ENCODE peak calls at places on chromosomes 16 and 17, in eight cellular contexts. Y is IMR-90; A is CD8-positive, alpha-beta memory T cell; K is esophagus squamous epithelium; B is psoas muscle; J is adrenal gland; D is small intestine; G is gastrocnemius medialis. Q is an unnamed sample. For H3K4me1, the result is how much of the 10 kb centered on the place peaks cover.

GRCh38 chr17:62163847-62164246 is 98.8 kb upstream of the MED13 start:
- DNase-seq in Y (no peak), A (no peak), K (no peak), B (no peak), J (no peak), D (peak), G (no peak), Q (peak)

GRCh38 chr16:4612474-4612931 is 2.2 kb downstream of the UBALD1 start:
- DNase-seq in Y (no peak), A (no peak), K (no peak), B (no peak), J (no peak), D (no peak), G (no peak), Q (peak)

GRCh38 chr16:4110680-4111079 is 5.6 kb downstream of the ADCY9 start:
- DNase-seq in Y (no peak), A (no peak), K (no peak), B (peak), J (no peak), D (peak), G (no peak), Q (no peak)

GRCh38 chr16:55842369-55843104 is 9.6 kb upstream of the CES1 start:
- DNase-seq in Y (peak), A (no peak), K (no peak), B (no peak), J (peak), D (peak), G (no peak), Q (peak)

GRCh38 chr16:28042856-28043255 is 20.7 kb downstream of the GSG1L start:
- DNase-seq in Y (peak), A (no peak), K (no peak), B (no peak), J (no peak), D (no peak), G (no peak), Q (no peak)

GRCh38 chr16:84180519-84181140 is 6.2 kb downstream of the TAF1C start:
- DNase-seq in Y (no peak), A (no peak), K (no peak), B (no peak), J (peak), D (no peak), G (no peak), Q (no peak)

GRCh38 chr16:825298-826061 is 24.9 kb upstream of the GNG13 start:
- DNase-seq in Y (no peak), A (no peak), K (no peak), B (no peak), J (peak), D (no peak), G (no peak), Q (peak)

GRCh38 chr17:61380836-61381525 is 18.7 kb upstream of the TBX2 start:
- DNase-seq in Y (no peak), A (no peak), K (no peak), B (peak), J (no peak), D (no peak), G (no peak), Q (peak)

GRCh38 chr16:23575834-23576233 is 18.3 kb downstream of the UBFD1 start:
- DNase-seq in Y (peak), A (no peak), K (no peak), B (no peak), J (no peak), D (no peak), G (no peak), Q (no peak)

GRCh38 chr16:19118938-19119431 is 5.2 kb downstream of the ITPRIPL2 start:
- DNase-seq in Y (peak), A (no peak), K (no peak), B (no peak), J (peak), D (no peak), G (no peak), Q (no peak)

GRCh38 chr17:77542551-77543490 is 402.1 kb downstream of the SEC14L1 start:
- DNase-seq in Y (peak), A (peak), K (peak), B (peak), J (peak), D (peak), G (peak), Q (peak)

GRCh38 chr17:22411185-22411784 is 719.0 kb downstream of the KCNJ18 start:
- DNase-seq in Y (no peak), A (no peak), K (no peak), B (no peak), J (no peak), D (no peak), G (no peak), Q (no peak)

GRCh38 chr17:37779554-37779953 is 34.7 kb upstream of the HNF1B start:
- DNase-seq in Y (peak), A (no peak), K (no peak), B (no peak), J (no peak), D (no peak), G (no peak), Q (no peak)

GRCh38 chr16:66363196-66363777 is 3.2 kb upstream of the CDH5 start:
- DNase-seq in Y (no peak), A (no peak), K (no peak), B (no peak), J (no peak), D (no peak), G (no peak), Q (no peak)

GRCh38 chr16:66905633-66906539 is 12.8 kb downstream of the CDH16 start:
- DNase-seq in Y (no peak), A (no peak), K (no peak), B (no peak), J (no peak), D (peak), G (no peak), Q (peak)

GRCh38 chr17:75523647-75524046 is 1.9 kb upstream of the LLGL2 start:
- DNase-seq in Y (no peak), A (no peak), K (no peak), B (no peak), J (no peak), D (no peak), G (no peak), Q (no peak)

GRCh38 chr16:64545769-64546168 is 576.1 kb downstream of the CDH11 start:
- DNase-seq in Y (no peak), A (no peak), K (no peak), B (no peak), J (no peak), D (no peak), G (no peak), Q (no peak)

GRCh38 chr16:28149016-28149888 is 62.5 kb downstream of the XPO6 start:
- DNase-seq in Y (peak), A (no peak), K (no peak), B (no peak), J (no peak), D (peak), G (no peak), Q (no peak)

GRCh38 chr16:762049-762513 is 1.5 kb downstream of the MSLN start:
- DNase-seq in Y (no peak), A (no peak), K (no peak), B (no peak), J (no peak), D (no peak), G (no peak), Q (no peak)

GRCh38 chr17:61400786-61401279 is 1.2 kb downstream of the TBX2 start:
- DNase-seq in Y (no peak), A (no peak), K (no peak), B (no peak), J (no peak), D (no peak), G (no peak), Q (peak)

GRCh38 chr16:49997721-49998251 is 27.2 kb upstream of the CNEP1R1 start:
- DNase-seq in Y (no peak), A (no peak), K (no peak), B (no peak), J (no peak), D (no peak), G (no peak), Q (no peak)

GRCh38 chr17:44903012-44903685 is 3.9 kb upstream of the EFTUD2 start:
- DNase-seq in Y (no peak), A (no peak), K (no peak), B (no peak), J (no peak), D (peak), G (no peak), Q (no peak)

GRCh38 chr17:60750645-60751044 is 73.0 kb downstream of the BCAS3 start:
- DNase-seq in Y (no peak), A (no peak), K (no peak), B (no peak), J (no peak), D (no peak), G (no peak), Q (no peak)

GRCh38 chr17:17171991-17172939 is 33.9 kb downstream of the PLD6 start:
- DNase-seq in Y (no peak), A (no peak), K (no peak), B (peak), J (no peak), D (no peak), G (no peak), Q (no peak)

GRCh38 chr17:75693500-75694481 is 26.7 kb downstream of the SAP30BP start:
- DNase-seq in Y (peak), A (no peak), K (no peak), B (peak), J (peak), D (peak), G (peak), Q (peak)

GRCh38 chr17:3660311-3660891 is 8.0 kb downstream of the TAX1BP3 start:
- DNase-seq in Y (no peak), A (no peak), K (no peak), B (peak), J (peak), D (no peak), G (no peak), Q (no peak)

DNA sequence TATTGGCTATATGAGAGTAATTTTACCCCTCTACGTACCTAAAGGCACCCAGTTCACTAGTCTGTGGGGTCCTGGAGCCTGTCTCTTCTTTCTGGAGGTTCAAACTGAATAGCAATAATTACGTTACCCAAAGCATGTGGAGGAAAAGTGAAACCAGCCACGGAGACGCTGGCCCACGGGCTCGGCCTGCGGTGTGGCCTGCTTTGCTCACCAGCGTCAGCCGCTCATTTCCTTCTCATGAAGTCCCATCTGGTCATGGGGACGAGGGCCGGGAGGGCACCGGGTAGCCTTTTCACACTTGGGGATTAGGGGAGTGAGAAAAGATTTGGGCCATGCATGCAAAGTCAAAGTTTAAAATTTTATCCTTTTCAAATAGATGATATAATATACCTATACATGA is 26.9 kb downstream of the ELAC2 start:
- DNase-seq in Y (no peak), A (no peak), K (no peak), B (no peak), J (no peak), D (no peak), G (no peak), Q (no peak)
- H3K4me1 ChIP-seq in Y (under half), A (under half), K (under half), B (under half), J (under half), D (under half), G (under half), Q (under half)

DNA sequence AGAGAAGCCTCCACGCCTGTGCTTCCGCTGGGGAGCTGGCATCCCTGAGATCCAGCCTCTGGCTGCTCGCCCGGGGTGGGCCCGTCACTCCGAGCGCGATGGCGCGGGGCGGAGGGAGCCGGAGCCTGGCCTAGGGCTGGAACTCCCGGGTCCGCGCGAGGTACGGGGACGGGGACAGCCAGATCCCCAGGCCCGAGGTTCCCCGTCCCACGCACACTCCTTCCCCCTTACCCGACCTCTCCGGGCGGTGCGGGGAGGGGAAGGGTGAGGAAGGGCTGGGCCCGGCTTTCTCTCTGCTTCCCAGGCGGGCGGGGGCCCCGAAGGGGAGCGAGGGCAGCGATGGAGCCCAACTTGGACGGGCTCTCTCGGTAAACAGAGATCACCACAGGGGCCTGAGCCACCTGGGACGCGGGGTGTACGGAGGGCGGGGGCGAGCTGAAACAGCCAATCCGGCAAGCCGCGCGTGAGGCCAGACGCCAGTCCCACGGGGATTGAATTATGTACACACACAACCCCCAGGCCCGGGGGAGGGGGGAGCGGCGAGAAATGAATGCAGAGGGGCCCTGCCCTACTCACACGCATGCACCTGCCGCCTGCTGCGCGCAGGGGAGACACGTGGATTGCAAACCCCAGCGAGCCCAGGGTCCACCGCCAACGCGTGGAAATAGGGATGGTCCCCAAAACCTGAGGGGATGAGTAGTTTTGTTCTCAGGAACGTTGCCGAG is at the start of gene SLC16A11:
- DNase-seq in Y (peak), A (no peak), K (no peak), B (peak), J (peak), D (no peak), G (no peak), Q (peak)
- H3K4me3 ChIP-seq in Y (peak), A (peak), K (peak), B (peak), J (peak), D (peak), G (peak), Q (peak)

GRCh38 chr17:78658281-78658785 is 81.1 kb upstream of the DNAH17 start:
- DNase-seq in Y (peak), A (no peak), K (no peak), B (no peak), J (no peak), D (no peak), G (no peak), Q (no peak)
- H3K4me1 ChIP-seq in Y (under half), A (under half), K (under half), B (under half), J (under half), D (under half), G (under half), Q (under half)

GRCh38 chr17:8294361-8294760 is 839 bp downstream of the SLC25A35 start:
- DNase-seq in Y (no peak), A (no peak), K (no peak), B (no peak), J (no peak), D (no peak), G (no peak), Q (no peak)
- H3K4me3 ChIP-seq in Y (no peak), A (no peak), K (no peak), B (peak), J (no peak), D (no peak), G (no peak), Q (no peak)

DNA sequence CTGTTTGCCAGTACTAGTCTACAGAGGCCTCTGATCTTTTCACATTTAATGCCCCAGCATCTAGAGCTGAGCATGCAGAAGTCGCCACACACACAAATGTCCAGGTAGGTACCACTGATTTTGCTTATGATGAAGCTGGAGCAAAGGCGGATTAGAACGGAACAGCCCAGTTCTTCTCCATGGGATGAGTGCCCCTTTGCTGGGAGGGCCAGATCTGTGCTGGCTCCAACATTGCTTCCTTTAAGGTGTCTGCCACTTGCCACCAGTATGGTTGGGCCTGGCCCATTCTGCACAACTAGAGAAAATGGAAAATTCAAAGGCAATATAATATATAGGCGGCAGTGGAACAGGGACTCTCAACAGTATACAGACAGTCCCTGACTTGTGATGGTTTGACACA is 2.2 kb upstream of the MNT start:
- DNase-seq in Y (no peak), A (no peak), K (no peak), B (peak), J (peak), D (no peak), G (no peak), Q (no peak)
- H3K4me1 ChIP-seq in Y (under half), A (under half), K (under half), B (half or more), J (under half), D (under half), G (under half), Q (under half)

GRCh38 chr16:81650982-81651562 is 128.0 kb upstream of the PLCG2 start:
- DNase-seq in Y (no peak), A (no peak), K (no peak), B (peak), J (peak), D (no peak), G (no peak), Q (peak)
- H3K4me3 ChIP-seq in Y (no peak), A (no peak), K (no peak), B (peak), J (no peak), D (no peak), G (no peak), Q (no peak)

DNA sequence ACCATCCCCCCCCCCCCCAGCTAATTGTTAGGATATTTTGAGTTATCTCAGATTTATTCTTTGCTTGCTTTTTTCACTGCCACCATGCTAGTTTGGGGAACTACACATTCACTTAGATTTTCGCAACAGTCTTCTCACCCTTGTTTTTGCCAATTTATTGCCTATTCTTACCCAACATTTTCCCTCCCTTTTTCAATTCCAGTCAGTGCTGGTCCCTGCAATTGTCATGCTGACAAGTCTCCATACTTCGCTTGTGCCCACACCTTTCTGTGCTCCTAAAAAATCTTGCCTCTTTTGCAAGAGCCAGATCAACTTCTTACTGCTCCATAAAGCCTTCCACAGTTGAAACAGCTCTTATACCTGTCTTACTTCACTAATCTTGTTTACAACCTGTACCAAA is 16.3 kb downstream of the TNRC6A start:
- DNase-seq in Y (no peak), A (no peak), K (no peak), B (no peak), J (no peak), D (no peak), G (no peak), Q (no peak)
- H3K4me1 ChIP-seq in Y (under half), A (half or more), K (under half), B (half or more), J (under half), D (under half), G (half or more), Q (under half)

DNA sequence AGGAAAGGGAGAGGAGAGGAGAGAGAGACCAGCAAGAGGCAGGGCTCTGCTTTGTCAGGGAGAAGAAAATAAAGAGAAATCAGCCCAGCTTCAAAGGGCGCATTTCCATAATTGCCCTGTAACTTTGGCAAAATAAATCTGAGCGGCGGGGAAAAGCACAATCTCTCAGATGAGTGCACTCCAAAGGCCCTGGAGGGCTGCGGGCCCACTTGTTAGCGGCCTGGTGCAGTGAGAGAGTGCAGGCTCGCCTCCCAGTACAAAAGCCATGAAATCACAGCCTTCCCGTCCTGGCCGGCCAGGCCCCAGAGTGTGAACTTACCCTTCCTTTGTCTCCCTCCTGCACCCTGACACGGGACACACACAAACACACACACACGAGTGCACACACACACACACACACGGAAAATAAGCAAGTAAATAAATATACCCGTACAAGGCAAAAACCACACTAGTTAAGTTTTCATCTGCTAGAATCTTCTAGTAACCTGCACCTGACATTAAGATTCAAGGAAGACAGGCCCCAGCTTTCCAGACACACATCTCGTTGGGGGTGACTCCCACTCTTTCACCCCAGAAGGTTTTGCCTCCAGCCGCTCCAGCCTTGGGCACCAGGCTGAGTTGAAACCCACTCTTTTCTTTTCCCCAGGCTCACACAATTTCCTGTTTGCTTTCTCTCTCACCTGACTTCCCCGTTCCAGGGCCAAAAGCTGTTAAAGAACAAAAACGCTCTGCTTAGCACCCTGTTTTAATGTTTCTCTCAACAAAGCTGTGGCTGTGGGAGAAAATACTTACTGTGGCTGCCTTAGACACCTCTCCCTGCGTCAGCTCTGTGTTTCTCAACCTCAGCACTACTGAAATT is 8.5 kb downstream of the IRX3 start:
- DNase-seq in Y (no peak), A (no peak), K (no peak), B (no peak), J (no peak), D (no peak), G (no peak), Q (no peak)
- H3K4me3 ChIP-seq in Y (no peak), A (no peak), K (no peak), B (no peak), J (no peak), D (no peak), G (no peak), Q (no peak)

GRCh38 chr17:48438662-48439061 is 8.6 kb upstream of the SKAP1 start:
- DNase-seq in Y (no peak), A (no peak), K (no peak), B (no peak), J (no peak), D (no peak), G (no peak), Q (no peak)
- H3K4me1 ChIP-seq in Y (under half), A (half or more), K (under half), B (under half), J (under half), D (under half), G (under half), Q (under half)

DNA sequence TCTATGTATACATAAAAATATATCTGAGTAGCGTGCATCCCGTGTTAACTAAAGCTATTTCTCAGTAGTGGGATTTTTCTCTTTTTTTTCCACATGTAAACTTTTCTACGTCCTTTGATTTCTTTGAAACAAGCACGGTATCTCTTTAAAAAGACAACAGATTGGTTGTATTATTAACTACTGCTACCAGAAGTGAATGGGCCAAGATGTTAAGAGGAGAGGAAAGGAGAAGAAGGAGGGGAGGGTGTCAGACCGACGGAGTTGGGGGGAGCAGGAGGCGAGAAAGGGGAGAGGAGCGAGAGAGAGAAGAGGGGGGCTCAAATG is 75.1 kb downstream of the CMC2 start:
- DNase-seq in Y (no peak), A (no peak), K (no peak), B (no peak), J (no peak), D (no peak), G (no peak), Q (no peak)
- H3K4me3 ChIP-seq in Y (peak), A (no peak), K (peak), B (peak), J (peak), D (peak), G (peak), Q (no peak)